ENCODE peak calls at places on chromosomes 1 and 21, in ten cellular contexts. S is WERI-Rb-1, V is cardiac muscle cell, E is ovary, N is hepatocyte, B is pancreas, M is lung, Z is heart left ventricle, F is suprapubic skin, H is OCI-LY7. W is an unnamed sample.
A peak's percentile ranks its signal among the peaks of the same experiment; 100 is the strongest.

GRCh38 chr1:69568435-69569280 is 936 bp downstream of the LRRC7 start:
- DNase-seq in S (no peak), V (peak; percentile 15), E (no peak), N (no peak), B (no peak), M (no peak), Z (no peak), F (no peak), H (no peak), W (no peak)

GRCh38 chr1:165080253-165080896 is 276.1 kb downstream of the LMX1A start:
- DNase-seq in S (no peak), V (no peak), E (no peak), N (no peak), B (no peak), M (no peak), Z (no peak), F (no peak), H (no peak), W (no peak)

GRCh38 chr1:234553241-234554156 is 56.5 kb downstream of the IRF2BP2 start:
- DNase-seq in S (no peak), V (no peak), E (peak; percentile 19), N (peak; percentile 60), B (no peak), M (no peak), Z (no peak), F (peak; percentile 67), H (no peak), W (no peak)

GRCh38 chr1:10031461-10031860 is 1.3 kb upstream of the UBE4B start:
- DNase-seq in S (no peak), V (peak; percentile 59), E (no peak), N (no peak), B (no peak), M (no peak), Z (no peak), F (no peak), H (no peak), W (no peak)

GRCh38 chr21:39037807-39038405 is 145.3 kb downstream of the PSMG1 start:
- DNase-seq in S (peak; percentile 36), V (no peak), E (no peak), N (no peak), B (no peak), M (no peak), Z (no peak), F (no peak), H (no peak), W (no peak)

GRCh38 chr1:39452540-39452939 is 38.9 kb upstream of the BMP8A start:
- DNase-seq in S (no peak), V (no peak), E (no peak), N (no peak), B (no peak), M (no peak), Z (no peak), F (no peak), H (no peak), W (no peak)

GRCh38 chr1:50426702-50427085 is 3.5 kb upstream of the DMRTA2 start:
- DNase-seq in S (no peak), V (no peak), E (no peak), N (no peak), B (no peak), M (no peak), Z (no peak), F (no peak), H (no peak), W (no peak)

GRCh38 chr1:32816676-32817158 is 441 bp downstream of the YARS1 start:
- DNase-seq in S (peak; percentile 47), V (peak; percentile 45), E (no peak), N (peak; percentile 27), B (no peak), M (no peak), Z (no peak), F (no peak), H (no peak), W (peak; percentile 59)

GRCh38 chr1:53585116-53585515 is 125.9 kb downstream of the DMRTB1 start:
- DNase-seq in S (no peak), V (no peak), E (no peak), N (peak; percentile 39), B (no peak), M (no peak), Z (peak; percentile 4), F (peak; percentile 32), H (peak; percentile 53), W (no peak)

GRCh38 chr1:2124446-2125198 is 70.0 kb downstream of the FAAP20 start:
- DNase-seq in S (no peak), V (no peak), E (no peak), N (no peak), B (no peak), M (no peak), Z (peak; percentile 28), F (no peak), H (no peak), W (no peak)
- H3K9me3 ChIP-seq in S (no peaks in the 10 kb centered on the region), V (no peaks in the 10 kb centered on the region), E (no peaks in the 10 kb centered on the region), N (no peaks in the 10 kb centered on the region), B (no peaks in the 10 kb centered on the region), M (no peaks in the 10 kb centered on the region), Z (no peaks in the 10 kb centered on the region), F (no peaks in the 10 kb centered on the region), H (peaks cover 4% of the 10 kb centered on the region), W (no peaks in the 10 kb centered on the region)

GRCh38 chr21:26614251-26614650 is 41.2 kb upstream of the CYYR1 start:
- DNase-seq in S (no peak), V (no peak), E (no peak), N (no peak), B (no peak), M (no peak), Z (no peak), F (no peak), H (no peak), W (no peak)
- H3K9me3 ChIP-seq in S (no peaks in the 10 kb centered on the region), V (no peaks in the 10 kb centered on the region), E (no peaks in the 10 kb centered on the region), N (no peaks in the 10 kb centered on the region), B (no peaks in the 10 kb centered on the region), M (no peaks in the 10 kb centered on the region), Z (no peaks in the 10 kb centered on the region), F (no peaks in the 10 kb centered on the region), H (no peaks in the 10 kb centered on the region), W (peaks cover 5% of the 10 kb centered on the region)

GRCh38 chr1:2819429-2819828 is 17.9 kb upstream of the TTC34 start:
- DNase-seq in S (no peak), V (no peak), E (no peak), N (no peak), B (no peak), M (no peak), Z (no peak), F (no peak), H (no peak), W (no peak)
- H3K9me3 ChIP-seq in S (no peaks in the 10 kb centered on the region), V (peaks cover 3% of the 10 kb centered on the region), E (no peaks in the 10 kb centered on the region), N (no peaks in the 10 kb centered on the region), B (no peaks in the 10 kb centered on the region), M (peaks cover 4% of the 10 kb centered on the region), Z (no peaks in the 10 kb centered on the region), F (no peaks in the 10 kb centered on the region), H (no peaks in the 10 kb centered on the region), W (no peaks in the 10 kb centered on the region)

GRCh38 chr1:4128616-4129015 is 228.5 kb upstream of the C1orf174 start:
- DNase-seq in S (no peak), V (no peak), E (no peak), N (no peak), B (no peak), M (no peak), Z (no peak), F (no peak), H (no peak), W (no peak)
- H3K9me3 ChIP-seq in S (no peaks in the 10 kb centered on the region), V (no peaks in the 10 kb centered on the region), E (no peaks in the 10 kb centered on the region), N (no peaks in the 10 kb centered on the region), B (no peaks in the 10 kb centered on the region), M (peaks cover 2% of the 10 kb centered on the region), Z (no peaks in the 10 kb centered on the region), F (no peaks in the 10 kb centered on the region), H (no peaks in the 10 kb centered on the region), W (no peaks in the 10 kb centered on the region)

GRCh38 chr1:21843208-21843607 is 31.1 kb downstream of the LDLRAD2 start:
- DNase-seq in S (no peak), V (no peak), E (no peak), N (no peak), B (no peak), M (no peak), Z (no peak), F (no peak), H (no peak), W (no peak)

GRCh38 chr1:21839337-21840037 is 27.4 kb downstream of the LDLRAD2 start:
- DNase-seq in S (no peak), V (no peak), E (no peak), N (no peak), B (no peak), M (no peak), Z (peak; percentile 40), F (no peak), H (no peak), W (no peak)

GRCh38 chr1:21842606-21843162 is 30.6 kb downstream of the LDLRAD2 start:
- DNase-seq in S (no peak), V (no peak), E (no peak), N (no peak), B (no peak), M (no peak), Z (no peak), F (no peak), H (no peak), W (no peak)

GRCh38 chr1:21841852-21842466 is 29.9 kb downstream of the LDLRAD2 start:
- DNase-seq in S (no peak), V (no peak), E (no peak), N (no peak), B (no peak), M (no peak), Z (peak; percentile 49), F (no peak), H (no peak), W (no peak)

GRCh38 chr1:21840981-21841380 is 28.9 kb downstream of the LDLRAD2 start:
- DNase-seq in S (no peak), V (no peak), E (no peak), N (no peak), B (no peak), M (no peak), Z (peak; percentile 40), F (no peak), H (no peak), W (no peak)
- H3K9me3 ChIP-seq in S (no peaks in the 10 kb centered on the region), V (no peaks in the 10 kb centered on the region), E (no peaks in the 10 kb centered on the region), N (no peaks in the 10 kb centered on the region), B (no peaks in the 10 kb centered on the region), M (no peaks in the 10 kb centered on the region), Z (no peaks in the 10 kb centered on the region), F (no peaks in the 10 kb centered on the region), H (no peaks in the 10 kb centered on the region), W (no peaks in the 10 kb centered on the region)

GRCh38 chr21:31043495-31043894 is 5.2 kb upstream of the KRTAP19-8 start:
- DNase-seq in S (no peak), V (no peak), E (no peak), N (no peak), B (no peak), M (no peak), Z (no peak), F (no peak), H (no peak), W (no peak)
- H3K9me3 ChIP-seq in S (no peaks in the 10 kb centered on the region), V (no peaks in the 10 kb centered on the region), E (no peaks in the 10 kb centered on the region), N (no peaks in the 10 kb centered on the region), B (no peaks in the 10 kb centered on the region), M (peaks cover 2% of the 10 kb centered on the region), Z (no peaks in the 10 kb centered on the region), F (no peaks in the 10 kb centered on the region), H (no peaks in the 10 kb centered on the region), W (no peaks in the 10 kb centered on the region)

DNA sequence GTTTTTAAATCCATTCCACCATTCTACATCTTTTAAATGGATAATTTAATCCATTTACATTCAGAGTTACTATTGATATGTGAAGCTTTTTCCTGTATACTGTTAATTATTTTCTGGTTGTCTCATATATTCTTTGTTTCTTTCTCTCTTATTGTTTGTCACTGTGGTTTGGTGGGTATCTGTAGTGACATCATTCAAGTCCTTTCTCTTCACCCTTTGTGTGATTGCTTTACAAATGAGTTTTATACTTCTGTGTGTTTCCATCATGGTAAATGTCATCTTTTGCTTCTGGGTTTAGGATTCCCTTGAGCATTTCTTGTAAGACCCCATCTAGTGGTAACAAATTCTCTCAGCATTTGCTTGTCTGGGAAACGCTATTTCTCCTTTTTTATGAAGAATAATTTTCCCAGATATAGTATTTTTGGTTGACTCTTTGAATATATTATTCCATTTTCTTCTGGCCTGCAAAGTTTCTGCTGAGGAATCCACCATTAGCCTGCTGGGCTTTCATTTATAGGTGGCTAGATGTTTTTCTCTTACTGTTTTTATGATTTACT is 10.2 kb downstream of the LY9 start:
- DNase-seq in S (no peak), V (no peak), E (no peak), N (no peak), B (no peak), M (no peak), Z (no peak), F (no peak), H (no peak), W (no peak)
- H3K9me3 ChIP-seq in S (peaks cover 8% of the 10 kb centered on the region), V (no peaks in the 10 kb centered on the region), E (no peaks in the 10 kb centered on the region), N (no peaks in the 10 kb centered on the region), B (no peaks in the 10 kb centered on the region), M (peaks cover 13% of the 10 kb centered on the region), Z (peaks cover 23% of the 10 kb centered on the region), F (peaks cover 16% of the 10 kb centered on the region), H (peaks cover 34% of the 10 kb centered on the region), W (no peaks in the 10 kb centered on the region)